ENCODE peak calls at places on chromosomes 7 and 10, in seven cellular contexts. A is astrocyte of the spinal cord, Q is PC-9, N is foreskin fibroblast, F is A549, G is brain microvascular endothelial cell, Z is hepatocyte. I is an unnamed sample.

GRCh38 chr7:14836571-14837189 is 65.9 kb downstream of the DGKB start:
- DNase-seq in A (peak), Q (peak), N (peak), F (no peak), G (peak), Z (peak), I (peak)

GRCh38 chr7:4268040-4268965 is 413.8 kb upstream of the FOXK1 start:
- DNase-seq in A (no peak), Q (no peak), N (no peak), F (no peak), G (no peak), Z (no peak), I (no peak)

GRCh38 chr7:44914992-44915607 is 29.8 kb upstream of the PURB start:
- DNase-seq in A (peak), Q (no peak), N (no peak), F (no peak), G (no peak), Z (no peak), I (no peak)

GRCh38 chr7:66247387-66248078 is 42.4 kb downstream of the TPST1 start:
- DNase-seq in A (no peak), Q (no peak), N (no peak), F (peak), G (peak), Z (no peak), I (no peak)

GRCh38 chr7:84688671-84689070 is 494.1 kb upstream of the SEMA3A start:
- DNase-seq in A (peak), Q (no peak), N (no peak), F (no peak), G (peak), Z (no peak), I (peak)

GRCh38 chr7:151453326-151453791 is 13.4 kb upstream of the CRYGN start:
- DNase-seq in A (no peak), Q (no peak), N (no peak), F (no peak), G (no peak), Z (no peak), I (no peak)

GRCh38 chr7:50863053-50863452 is 80.4 kb upstream of the GRB10 start:
- DNase-seq in A (no peak), Q (no peak), N (no peak), F (no peak), G (no peak), Z (no peak), I (no peak)

GRCh38 chr10:125982256-125982948 is 86.0 kb downstream of the FANK1 start:
- DNase-seq in A (peak), Q (peak), N (peak), F (peak), G (peak), Z (peak), I (peak)

GRCh38 chr10:99539820-99540219 is 7.1 kb downstream of the NKX2-3 start:
- DNase-seq in A (no peak), Q (no peak), N (no peak), F (no peak), G (no peak), Z (no peak), I (no peak)

GRCh38 chr7:134660961-134661376 is 14.3 kb downstream of the BPGM start:
- DNase-seq in A (peak), Q (no peak), N (peak), F (no peak), G (peak), Z (no peak), I (peak)

GRCh38 chr10:134205-134742 is 981 bp upstream of the ZMYND11 start:
- DNase-seq in A (peak), Q (no peak), N (no peak), F (no peak), G (no peak), Z (peak), I (peak)

GRCh38 chr7:101315336-101315735 is 6.3 kb downstream of the IFT22 start:
- DNase-seq in A (peak), Q (peak), N (peak), F (peak), G (peak), Z (peak), I (peak)

GRCh38 chr7:55247466-55247865 is 117.7 kb upstream of the LANCL2 start:
- DNase-seq in A (peak), Q (peak), N (peak), F (no peak), G (peak), Z (no peak), I (peak)

GRCh38 chr10:110224992-110225391 is 17.6 kb downstream of the MXI1 start:
- DNase-seq in A (no peak), Q (no peak), N (no peak), F (no peak), G (no peak), Z (no peak), I (no peak)

GRCh38 chr10:27822286-27822685 is 76.7 kb upstream of the MKX start:
- DNase-seq in A (no peak), Q (no peak), N (no peak), F (no peak), G (peak), Z (peak), I (peak)

GRCh38 chr10:122034149-122034756 is 45.3 kb downstream of the TACC2 start:
- DNase-seq in A (no peak), Q (no peak), N (peak), F (peak), G (no peak), Z (peak), I (no peak)

GRCh38 chr7:75559355-75559986 is 67.4 kb downstream of the SPDYE5 start:
- DNase-seq in A (peak), Q (no peak), N (no peak), F (no peak), G (no peak), Z (no peak), I (no peak)

GRCh38 chr10:63105811-63106755 is 27.0 kb upstream of the NRBF2 start:
- DNase-seq in A (peak), Q (no peak), N (no peak), F (no peak), G (peak), Z (no peak), I (peak)

GRCh38 chr7:73519867-73520672 is 2.0 kb downstream of the BAZ1B start:
- DNase-seq in A (peak), Q (no peak), N (no peak), F (peak), G (no peak), Z (no peak), I (no peak)

GRCh38 chr7:73521636-73522080 is 435 bp downstream of the BAZ1B start:
- DNase-seq in A (peak), Q (peak), N (no peak), F (no peak), G (no peak), Z (peak), I (peak)

GRCh38 chr7:73518470-73518869 is 3.6 kb downstream of the BAZ1B start:
- DNase-seq in A (no peak), Q (no peak), N (no peak), F (no peak), G (no peak), Z (no peak), I (no peak)

GRCh38 chr7:73520673-73521635 is 1.1 kb downstream of the BAZ1B start:
- DNase-seq in A (peak), Q (no peak), N (no peak), F (peak), G (no peak), Z (peak), I (peak)

DNA sequence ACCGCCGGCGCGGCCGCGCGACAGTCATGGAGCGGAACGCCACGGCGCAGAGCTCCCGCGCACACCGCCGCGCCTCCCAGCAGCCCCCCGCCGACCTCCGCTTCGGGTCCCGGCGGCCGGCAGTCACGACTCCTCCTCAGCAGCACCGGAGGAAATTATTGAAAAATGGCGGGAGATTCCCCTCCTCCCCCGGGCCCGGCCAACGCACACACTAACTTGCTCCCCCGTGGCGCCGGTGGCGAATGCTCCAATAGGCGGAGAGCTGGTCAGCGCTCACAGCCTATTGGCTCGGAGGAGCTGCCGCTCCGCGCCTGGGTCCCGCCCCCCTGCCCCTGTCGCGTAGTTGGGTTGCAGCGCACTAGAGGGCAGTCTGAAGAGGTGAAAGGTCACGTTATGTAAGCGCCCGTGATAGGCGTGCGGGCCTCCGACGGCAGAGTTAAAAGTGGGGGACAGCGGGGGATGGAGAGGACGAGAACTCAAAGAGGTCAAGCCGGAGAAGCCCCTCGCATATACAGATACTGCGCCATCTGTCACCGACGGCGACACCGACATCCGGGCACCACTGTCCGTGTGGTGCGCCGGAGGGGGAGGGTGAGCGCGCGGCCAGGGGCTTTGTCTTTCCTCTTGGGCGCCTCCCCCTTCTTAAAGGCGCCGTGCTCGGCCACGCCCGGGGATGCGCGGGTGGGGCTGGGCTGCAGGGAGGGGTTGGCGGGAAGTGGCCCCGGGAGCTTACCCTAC is at the start of gene BAZ1B:
- DNase-seq in A (peak), Q (peak), N (peak), F (peak), G (peak), Z (peak), I (peak)
- TF ChIP-seq CTCF in A (peak), Q (no peak), N (no peak), F (no peak), G (peak), Z (peak), I (peak)

GRCh38 chr7:2714636-2715035 is 26.6 kb downstream of the AMZ1 start:
- DNase-seq in A (no peak), Q (no peak), N (no peak), F (no peak), G (no peak), Z (no peak), I (no peak)

GRCh38 chr7:2716906-2717292 is 28.9 kb downstream of the AMZ1 start:
- DNase-seq in A (no peak), Q (no peak), N (no peak), F (no peak), G (no peak), Z (no peak), I (no peak)

GRCh38 chr7:2713978-2714377 is 26.0 kb downstream of the AMZ1 start:
- DNase-seq in A (no peak), Q (no peak), N (no peak), F (no peak), G (no peak), Z (no peak), I (no peak)

GRCh38 chr7:2716488-2716887 is 28.5 kb downstream of the AMZ1 start:
- DNase-seq in A (no peak), Q (no peak), N (no peak), F (no peak), G (no peak), Z (no peak), I (no peak)

GRCh38 chr7:2715341-2716231 is 27.6 kb downstream of the AMZ1 start:
- DNase-seq in A (no peak), Q (no peak), N (no peak), F (no peak), G (peak), Z (no peak), I (no peak)
- H3K4me3 ChIP-seq in A (no peak), Q (no peak), N (no peak), F (no peak), G (no peak), Z (no peak), I (no peak)

GRCh38 chr10:124419635-124420034 is 912 bp upstream of the OAT start:
- DNase-seq in A (no peak), Q (no peak), N (no peak), F (no peak), G (no peak), Z (no peak), I (no peak)

GRCh38 chr10:124416733-124417132 is 2.0 kb downstream of the OAT start:
- DNase-seq in A (peak), Q (no peak), N (peak), F (peak), G (no peak), Z (no peak), I (peak)

GRCh38 chr10:124420254-124420653 is 1.5 kb upstream of the OAT start:
- DNase-seq in A (no peak), Q (no peak), N (no peak), F (no peak), G (no peak), Z (peak), I (no peak)

GRCh38 chr10:124417846-124418725 is 637 bp downstream of the OAT start:
- DNase-seq in A (peak), Q (peak), N (peak), F (peak), G (peak), Z (peak), I (peak)

GRCh38 chr10:124418726-124419501 is at the start of gene OAT:
- DNase-seq in A (peak), Q (peak), N (peak), F (peak), G (peak), Z (peak), I (peak)
- TF ChIP-seq CTCF in A (peak), Q (no peak), N (no peak), F (no peak), G (peak), Z (peak), I (no peak)

DNA sequence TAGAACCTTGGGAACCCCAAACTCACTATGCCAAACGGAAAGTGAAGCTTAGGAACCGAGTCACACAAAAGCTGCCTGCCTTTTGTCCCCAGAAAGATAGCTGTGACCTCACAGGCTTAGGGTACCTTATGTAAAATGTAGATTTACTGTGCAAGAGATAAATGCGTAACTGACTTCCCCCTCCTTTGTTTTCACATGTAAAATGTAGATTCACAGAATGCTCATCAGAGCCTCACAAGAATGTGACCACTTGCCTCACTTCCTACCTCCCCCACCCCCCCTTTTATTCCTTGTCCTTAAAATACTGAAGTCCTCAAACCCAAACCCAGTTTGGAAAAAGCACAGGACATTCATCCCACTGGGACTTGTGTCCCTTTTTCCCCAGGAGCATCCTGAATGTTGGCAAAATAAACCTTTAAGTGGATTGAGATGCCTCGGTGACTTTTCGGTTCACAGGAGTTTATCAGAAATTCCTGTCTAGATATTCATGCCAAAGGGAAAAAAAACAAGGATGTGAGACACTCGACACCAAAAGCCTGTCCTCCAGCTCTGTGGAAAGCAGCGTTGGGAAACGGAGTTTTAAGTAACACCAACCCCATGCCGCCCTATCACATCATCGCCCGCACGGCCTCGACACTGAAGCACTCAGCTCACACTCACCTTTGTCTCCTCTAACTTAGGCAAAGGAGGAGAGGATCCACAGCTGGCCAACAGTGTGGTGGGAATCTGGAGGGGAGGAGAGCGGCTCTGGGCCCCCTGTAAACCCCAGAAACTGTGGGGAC is 45.9 kb downstream of the SVIL start:
- DNase-seq in A (peak), Q (peak), N (peak), F (no peak), G (peak), Z (no peak), I (peak)
- H3K4me3 ChIP-seq in A (no peak), Q (peak), N (no peak), F (no peak), G (no peak), Z (no peak), I (no peak)

I was measured in fibroblast of the aortic adventitia.